ENCODE peak calls at places on chromosomes 13 and 19, in five cellular contexts. G, E, H, O and D are unnamed samples.

GRCh38 chr19:3335431-3336350 is 30.7 kb upstream of the NFIC start:
- DNase-seq in G (no peak), E (no peak), H (no peak), O (no peak), D (no peak)

GRCh38 chr19:33719366-33720154 is 77.1 kb upstream of the KCTD15 start:
- DNase-seq in G (no peak), E (no peak), H (no peak), O (no peak), D (no peak)

GRCh38 chr13:74134777-74135305 is 637 bp upstream of the KLF12 start:
- DNase-seq in G (no peak), E (no peak), H (peak; percentile 78), O (peak; percentile 61), D (peak; percentile 67)

GRCh38 chr13:59300347-59301165 is 863.2 kb downstream of the DIAPH3 start:
- DNase-seq in G (no peak), E (no peak), H (no peak), O (no peak), D (no peak)

GRCh38 chr13:18235172-18235571 is 946.5 kb downstream of the TUBA3C start:
- DNase-seq in G (no peak), E (no peak), H (no peak), O (no peak), D (no peak)

GRCh38 chr13:66635526-66635925 is 594.6 kb downstream of the PCDH9 start:
- DNase-seq in G (peak; percentile 90), E (no peak), H (no peak), O (no peak), D (no peak)

GRCh38 chr19:42150353-42150752 is 18.1 kb upstream of the POU2F2 start:
- DNase-seq in G (no peak), E (no peak), H (no peak), O (no peak), D (peak; percentile 80)

GRCh38 chr19:33520844-33521479 is 629 bp downstream of the PEPD start:
- DNase-seq in G (no peak), E (no peak), H (no peak), O (no peak), D (no peak)

GRCh38 chr13:78598382-78598781 is 5.0 kb downstream of the POU4F1 start:
- DNase-seq in G (no peak), E (no peak), H (no peak), O (no peak), D (no peak)

GRCh38 chr19:36136975-36137686 is 2.7 kb upstream of the CAPNS1 start:
- DNase-seq in G (peak; percentile 46), E (no peak), H (no peak), O (no peak), D (no peak)

GRCh38 chr19:7251502-7251901 is 42.7 kb downstream of the INSR start:
- DNase-seq in G (no peak), E (no peak), H (no peak), O (no peak), D (no peak)

GRCh38 chr19:17136617-17137016 is 61.0 kb downstream of the MYO9B start:
- DNase-seq in G (no peak), E (no peak), H (no peak), O (no peak), D (no peak)

GRCh38 chr19:35216026-35216832 is 12.3 kb downstream of the FAM187B start:
- DNase-seq in G (no peak), E (no peak), H (no peak), O (no peak), D (no peak)

GRCh38 chr13:40236566-40237168 is 429.8 kb downstream of the FOXO1 start:
- DNase-seq in G (no peak), E (no peak), H (no peak), O (no peak), D (no peak)

GRCh38 chr19:2569596-2570465 is 93.9 kb downstream of the GADD45B start:
- DNase-seq in G (no peak), E (peak; percentile 16), H (no peak), O (no peak), D (no peak)

GRCh38 chr13:102197193-102197592 is 204.7 kb downstream of the FGF14 start:
- DNase-seq in G (peak; percentile 10), E (no peak), H (no peak), O (peak; percentile 14), D (no peak)

GRCh38 chr13:93289047-93289446 is 62.4 kb downstream of the GPC6 start:
- DNase-seq in G (no peak), E (no peak), H (no peak), O (no peak), D (no peak)

GRCh38 chr19:18948976-18949356 is 7.9 kb upstream of the HOMER3 start:
- DNase-seq in G (no peak), E (no peak), H (no peak), O (no peak), D (no peak)

GRCh38 chr13:31485183-31485582 is 254.1 kb upstream of the RXFP2 start:
- DNase-seq in G (no peak), E (no peak), H (no peak), O (no peak), D (no peak)

GRCh38 chr13:50677687-50678463 is 165.6 kb downstream of the DLEU7 start:
- DNase-seq in G (no peak), E (peak; percentile 65), H (no peak), O (no peak), D (no peak)

GRCh38 chr19:56995298-56995697 is 124.5 kb upstream of the USP29 start:
- DNase-seq in G (no peak), E (no peak), H (no peak), O (no peak), D (no peak)

GRCh38 chr19:47229674-47230121 is 1.3 kb downstream of the BBC3 start:
- DNase-seq in G (peak; percentile 31), E (no peak), H (peak; percentile 25), O (no peak), D (peak; percentile 20)

GRCh38 chr19:36054733-36055686 is at the start of gene WDR62:
- DNase-seq in G (peak; percentile 23), E (peak; percentile 93), H (peak; percentile 94), O (peak; percentile 94), D (peak; percentile 97)

GRCh38 chr19:35963514-35963913 is 27.3 kb downstream of the LRFN3 start:
- DNase-seq in G (peak; percentile 56), E (no peak), H (peak; percentile 47), O (peak; percentile 83), D (no peak)

GRCh38 chr13:98752111-98752941 is at the start of gene SLC15A1:
- DNase-seq in G (no peak), E (no peak), H (no peak), O (peak; percentile 16), D (peak; percentile 44)

GRCh38 chr13:98563071-98563470 is 13.8 kb downstream of the STK24 start:
- DNase-seq in G (no peak), E (no peak), H (peak; percentile 42), O (no peak), D (no peak)

DNA sequence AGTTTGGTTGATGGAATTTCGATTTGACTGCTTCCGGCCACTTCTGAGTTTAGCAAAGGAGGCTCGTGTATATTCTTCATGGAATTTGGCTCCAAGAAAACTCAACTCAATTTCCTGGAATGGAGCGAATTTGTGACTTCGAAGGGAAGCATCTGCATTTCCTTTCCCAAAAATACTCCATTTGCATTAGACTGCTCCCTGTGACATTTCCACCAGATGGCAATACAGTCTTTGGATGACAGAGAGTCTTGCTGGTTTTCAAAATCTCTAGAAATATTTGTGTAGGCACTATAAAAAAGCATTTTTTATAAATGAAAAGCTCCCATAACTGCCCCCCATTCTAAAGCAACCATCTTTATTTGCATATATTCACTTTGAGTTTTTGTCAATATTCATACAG is 4.1 kb downstream of the C1QTNF9 start:
- DNase-seq in G (no peak), E (no peak), H (no peak), O (no peak), D (no peak)
- TF ChIP-seq CTCF in G (peak; percentile 40), E (peak; percentile 30), H (no peak), O (no peak), D (no peak)

GRCh38 chr19:49915271-49915670 is 13.7 kb upstream of the ATF5 start:
- DNase-seq in G (no peak), E (no peak), H (no peak), O (no peak), D (no peak)

GRCh38 chr19:49913720-49914119 is 15.3 kb upstream of the ATF5 start:
- DNase-seq in G (no peak), E (no peak), H (no peak), O (no peak), D (no peak)

GRCh38 chr19:49911381-49912145 is 14.9 kb upstream of the IL4I1 start:
- DNase-seq in G (no peak), E (no peak), H (no peak), O (no peak), D (no peak)

GRCh38 chr19:49910179-49910578 is 13.5 kb upstream of the IL4I1 start:
- DNase-seq in G (no peak), E (no peak), H (no peak), O (no peak), D (no peak)

DNA sequence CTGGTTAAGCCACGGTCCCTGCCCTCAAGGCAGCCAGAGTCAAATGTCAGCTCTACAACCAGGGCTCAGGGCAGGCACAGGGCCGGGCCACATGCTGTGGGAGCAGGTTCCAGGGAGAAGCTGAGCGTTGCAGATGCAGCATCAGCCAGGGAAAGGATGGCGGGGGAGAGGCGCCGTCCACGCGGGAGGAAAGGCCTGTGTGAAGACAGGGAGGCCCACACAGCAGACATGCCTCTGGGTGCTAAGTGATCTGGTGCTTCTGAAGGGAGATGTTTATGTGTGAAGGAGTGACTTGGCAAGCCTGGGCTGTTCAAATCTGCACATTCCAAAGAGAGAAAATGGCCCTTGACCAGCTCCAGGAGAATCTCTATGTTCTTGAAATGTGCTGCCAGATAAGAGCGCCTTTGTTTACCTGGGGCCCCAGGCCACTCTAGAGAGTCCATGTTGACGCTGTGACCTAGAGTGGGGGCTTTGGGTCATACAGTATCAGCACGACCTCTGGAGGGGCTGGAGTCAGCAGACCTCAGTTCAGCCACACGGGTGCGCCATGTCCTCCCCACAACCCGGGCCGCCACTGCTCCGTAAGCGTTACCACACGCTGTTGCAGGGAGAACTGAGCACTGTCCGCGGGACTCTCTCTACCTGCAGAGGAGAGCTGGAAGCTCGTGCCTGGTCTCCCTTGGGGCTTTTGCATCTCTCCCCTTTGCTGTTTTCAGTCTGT is 15.9 kb upstream of the ATF5 start:
- DNase-seq in G (no peak), E (no peak), H (no peak), O (no peak), D (no peak)
- TF ChIP-seq CTCF in G (no peak), E (no peak), H (no peak), O (no peak), D (no peak)

GRCh38 chr19:11286312-11286974 is 9.5 kb upstream of the TSPAN16 start:
- DNase-seq in G (peak; percentile 19), E (no peak), H (no peak), O (no peak), D (no peak)
- TF ChIP-seq CTCF in G (peak; percentile 5), E (peak; percentile 28), H (no peak), O (no peak), D (no peak)

DNA sequence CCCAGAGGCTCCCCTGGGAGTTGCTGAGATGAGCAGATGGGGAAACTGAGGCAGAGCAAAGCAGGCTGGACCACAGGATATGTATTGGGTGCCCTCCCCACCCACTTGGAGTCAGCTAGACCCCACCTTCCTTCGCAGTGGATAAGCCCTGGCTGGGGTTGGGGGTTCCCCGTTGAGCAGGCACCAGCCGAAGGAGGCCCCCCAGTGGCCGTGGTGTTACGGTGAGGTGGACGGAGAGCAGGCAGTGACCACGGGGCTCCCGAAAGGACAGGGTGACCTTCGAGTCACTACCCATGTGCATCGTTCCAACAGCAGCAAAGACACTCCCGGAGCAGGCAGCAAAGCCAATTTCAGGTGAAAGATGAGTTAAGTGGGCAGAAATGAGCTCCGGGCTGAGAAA is 62.4 kb upstream of the ADGRE5 start:
- DNase-seq in G (no peak), E (no peak), H (no peak), O (peak; percentile 23), D (peak; percentile 25)
- TF ChIP-seq CTCF in G (peak; percentile 27), E (no peak), H (no peak), O (no peak), D (no peak)

GRCh38 chr19:55216461-55217198 is 7.3 kb upstream of the PTPRH start:
- DNase-seq in G (peak; percentile 99), E (peak; percentile 82), H (peak; percentile 56), O (peak; percentile 87), D (peak; percentile 88)
- TF ChIP-seq CTCF in G (peak; percentile 12), E (no peak), H (no peak), O (no peak), D (no peak)